ENCODE peak calls at places on chromosomes 13 and 19, in four cellular contexts. L, I, B and M are unnamed samples.

GRCh38 chr19:34150558-34150957 is 21.7 kb upstream of the LSM14A start:
- DNase-seq in L (no peak), I (no peak), B (no peak), M (no peak)

GRCh38 chr13:94389544-94390351 is 89.7 kb downstream of the DCT start:
- DNase-seq in L (no peak), I (no peak), B (no peak), M (no peak)

GRCh38 chr19:51450730-51451307 is 7.4 kb downstream of the SIGLEC8 start:
- DNase-seq in L (no peak), I (no peak), B (no peak), M (no peak)

GRCh38 chr13:95209109-95209508 is 92.1 kb downstream of the ABCC4 start:
- DNase-seq in L (no peak), I (no peak), B (no peak), M (no peak)

GRCh38 chr19:10551698-10552301 is 8.1 kb downstream of the ATG4D start:
- DNase-seq in L (no peak), I (peak; percentile 89), B (peak; percentile 55), M (peak; percentile 70)

GRCh38 chr13:104592127-104592526 is 1525.9 kb upstream of the SLC10A2 start:
- DNase-seq in L (no peak), I (peak; percentile 58), B (no peak), M (no peak)

GRCh38 chr13:43196171-43196611 is 172.8 kb downstream of the DNAJC15 start:
- DNase-seq in L (no peak), I (no peak), B (no peak), M (no peak)

GRCh38 chr19:3979674-3980352 is 5.5 kb downstream of the EEF2 start:
- DNase-seq in L (no peak), I (no peak), B (peak; percentile 29), M (no peak)

GRCh38 chr19:6039541-6040225 is 61.7 kb upstream of the RANBP3 start:
- DNase-seq in L (peak; percentile 35), I (no peak), B (no peak), M (no peak)

GRCh38 chr19:33375156-33375744 is 1.7 kb downstream of the CEBPG start:
- DNase-seq in L (no peak), I (no peak), B (no peak), M (no peak)

GRCh38 chr19:51398096-51398704 is 7.8 kb upstream of the C19orf84 start:
- DNase-seq in L (no peak), I (peak; percentile 53), B (no peak), M (peak; percentile 56)

GRCh38 chr13:54187461-54187860 is 1158.8 kb downstream of the OLFM4 start:
- DNase-seq in L (no peak), I (no peak), B (no peak), M (no peak)

GRCh38 chr13:30292325-30292724 is 15.0 kb downstream of the KATNAL1 start:
- DNase-seq in L (no peak), I (no peak), B (no peak), M (no peak)

GRCh38 chr13:40109324-40109958 is 454.0 kb downstream of the COG6 start:
- DNase-seq in L (no peak), I (peak; percentile 78), B (no peak), M (no peak)

DNA sequence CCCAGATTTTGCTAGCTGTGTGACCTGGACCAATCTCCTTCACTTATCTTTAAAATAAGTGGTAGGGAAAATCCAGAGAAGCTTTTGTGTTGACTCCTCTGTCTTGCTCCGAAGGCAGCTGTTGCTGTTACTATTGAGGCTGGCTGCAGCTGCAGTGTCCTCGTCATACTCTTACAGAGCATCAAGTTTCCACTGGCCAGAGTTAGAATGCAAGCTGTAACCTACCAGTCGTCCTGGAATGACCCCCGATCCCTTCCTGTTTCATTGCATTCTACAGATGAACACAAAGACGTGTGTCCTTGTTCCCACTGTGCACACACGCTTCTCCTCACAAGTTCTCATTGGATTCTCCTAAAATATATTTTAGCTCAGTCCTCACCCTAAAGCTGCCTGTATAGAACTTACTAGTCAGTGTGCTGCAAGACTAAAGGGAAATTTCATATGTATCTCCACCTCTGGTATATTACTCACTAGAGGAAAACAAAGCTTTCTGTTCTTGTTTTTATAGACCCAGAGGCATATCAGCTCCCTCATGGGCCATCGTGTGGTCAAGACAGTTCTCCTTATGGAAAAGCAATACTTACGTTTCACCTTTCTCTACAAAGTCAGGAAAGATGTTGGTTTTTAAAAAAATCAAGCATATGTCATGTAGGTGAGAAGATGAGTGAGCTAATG is 589.8 kb downstream of the LMO7 start:
- DNase-seq in L (no peak), I (peak; percentile 34), B (no peak), M (no peak)
- H2BK120ac ChIP-seq in L (no peak overlapping the region), I (no peak overlapping the region), B (no peak overlapping the region), M (no peak overlapping the region)

GRCh38 chr13:34640931-34641330 is 301.1 kb upstream of the NBEA start:
- DNase-seq in L (no peak), I (no peak), B (no peak), M (no peak)
- H3K79me2 ChIP-seq in L (no peaks in the 10 kb centered on the region), I (no peaks in the 10 kb centered on the region), B (no peaks in the 10 kb centered on the region), M (no peaks in the 10 kb centered on the region)

GRCh38 chr19:16446108-16447014 is 25.4 kb downstream of the EPS15L1 start:
- DNase-seq in L (no peak), I (no peak), B (no peak), M (no peak)
- H3K4me1 ChIP-seq in L (peaks cover 4% of the 10 kb centered on the region), I (peaks cover 34% of the 10 kb centered on the region), B (peaks cover 2% of the 10 kb centered on the region), M (peaks cover 4% of the 10 kb centered on the region)

DNA sequence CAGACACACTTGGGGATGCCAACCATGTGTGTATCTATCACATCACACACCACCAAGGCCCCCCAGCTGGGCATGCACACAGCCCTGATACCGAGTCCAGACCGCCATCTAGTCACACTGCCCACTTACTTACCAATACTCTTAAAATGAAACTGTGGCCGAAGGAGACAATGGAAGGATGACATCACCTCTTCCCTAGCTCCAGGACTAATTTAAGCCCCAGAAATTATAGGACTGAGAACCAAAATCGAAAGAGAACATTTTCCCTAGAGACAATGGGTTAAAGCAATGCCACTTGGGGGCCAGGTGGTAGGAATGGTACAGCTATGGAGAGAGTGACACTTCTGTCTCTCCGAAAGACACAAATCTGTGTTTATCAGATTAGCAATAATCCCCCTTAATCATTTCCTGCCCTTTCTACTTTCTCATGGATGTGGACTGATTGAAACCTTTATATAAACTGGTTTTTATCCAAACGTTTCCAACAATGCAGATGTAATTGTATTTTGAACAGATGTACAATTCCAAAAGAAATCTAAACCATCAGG is 663 bp upstream of the GGACT start:
- DNase-seq in L (no peak), I (no peak), B (no peak), M (no peak)
- H2BK120ac ChIP-seq in L (no peak overlapping the region), I (no peak overlapping the region), B (no peak overlapping the region), M (no peak overlapping the region)

GRCh38 chr19:27793128-27793643 is 1419.8 kb downstream of the UQCRFS1 start:
- DNase-seq in L (peak; percentile 83), I (peak; percentile 46), B (peak; percentile 96), M (peak; percentile 98)
- H3K79me2 ChIP-seq in L (no peaks in the 10 kb centered on the region), I (peaks cover 2% of the 10 kb centered on the region), B (peaks cover 8% of the 10 kb centered on the region), M (peaks cover 23% of the 10 kb centered on the region)